ENCODE peak calls at places on chromosomes 2 and 18, in six cellular contexts. J is body of pancreas, B is breast epithelium, M is IMR-90, O is NB4, I is HCT116. U is an unnamed sample.

GRCh38 chr2:234164499-234165409 is 114.3 kb downstream of the SPP2 start:
- DNase-seq in J (no peak), B (no peak), M (no peak), O (no peak), I (no peak), U (no peak)

GRCh38 chr2:179239194-179239593 is 25.4 kb downstream of the SESTD1 start:
- DNase-seq in J (no peak), B (no peak), M (peak; percentile 28), O (no peak), I (peak; percentile 69), U (no peak)

GRCh38 chr18:59419386-59419785 is 60.3 kb upstream of the LMAN1 start:
- DNase-seq in J (no peak), B (no peak), M (peak; percentile 71), O (no peak), I (no peak), U (no peak)

GRCh38 chr2:241933175-241933911 is 63.8 kb downstream of the RTP5 start:
- DNase-seq in J (peak; percentile 37), B (peak; percentile 36), M (no peak), O (no peak), I (no peak), U (no peak)

GRCh38 chr2:239246723-239247122 is 154.1 kb downstream of the HDAC4 start:
- DNase-seq in J (peak; percentile 80), B (peak; percentile 51), M (no peak), O (no peak), I (peak; percentile 62), U (no peak)

GRCh38 chr2:234451852-234452625 is 44.8 kb downstream of the ARL4C start:
- DNase-seq in J (no peak), B (no peak), M (peak; percentile 98), O (no peak), I (no peak), U (no peak)

GRCh38 chr18:79680891-79681339 is 1.3 kb downstream of the CTDP1 start:
- DNase-seq in J (no peak), B (no peak), M (no peak), O (peak; percentile 13), I (no peak), U (no peak)

GRCh38 chr2:207467716-207468347 is 61.9 kb upstream of the CREB1 start:
- DNase-seq in J (no peak), B (no peak), M (peak; percentile 91), O (no peak), I (no peak), U (no peak)

GRCh38 chr2:239731422-239731821 is 293.7 kb downstream of the NDUFA10 start:
- DNase-seq in J (no peak), B (no peak), M (no peak), O (no peak), I (no peak), U (no peak)

GRCh38 chr2:40786636-40787035 is 334.7 kb upstream of the SLC8A1 start:
- DNase-seq in J (no peak), B (no peak), M (no peak), O (no peak), I (no peak), U (no peak)

GRCh38 chr18:21112140-21112473 is 494 bp upstream of the ROCK1 start:
- DNase-seq in J (no peak), B (no peak), M (no peak), O (no peak), I (no peak), U (no peak)

GRCh38 chr18:66616523-66616983 is 12.7 kb upstream of the CDH19 start:
- DNase-seq in J (no peak), B (no peak), M (no peak), O (peak; percentile 37), I (no peak), U (peak; percentile 11)

GRCh38 chr2:96163768-96164429 is 18.7 kb upstream of the DUSP2 start:
- DNase-seq in J (peak; percentile 21), B (no peak), M (no peak), O (peak; percentile 46), I (no peak), U (no peak)

GRCh38 chr18:37361223-37362157 is 204.1 kb downstream of the CELF4 start:
- DNase-seq in J (no peak), B (no peak), M (no peak), O (no peak), I (no peak), U (no peak)

GRCh38 chr2:179837408-179837807 is 24.0 kb downstream of the ZNF385B start:
- DNase-seq in J (no peak), B (no peak), M (peak; percentile 46), O (peak; percentile 12), I (no peak), U (no peak)

DNA sequence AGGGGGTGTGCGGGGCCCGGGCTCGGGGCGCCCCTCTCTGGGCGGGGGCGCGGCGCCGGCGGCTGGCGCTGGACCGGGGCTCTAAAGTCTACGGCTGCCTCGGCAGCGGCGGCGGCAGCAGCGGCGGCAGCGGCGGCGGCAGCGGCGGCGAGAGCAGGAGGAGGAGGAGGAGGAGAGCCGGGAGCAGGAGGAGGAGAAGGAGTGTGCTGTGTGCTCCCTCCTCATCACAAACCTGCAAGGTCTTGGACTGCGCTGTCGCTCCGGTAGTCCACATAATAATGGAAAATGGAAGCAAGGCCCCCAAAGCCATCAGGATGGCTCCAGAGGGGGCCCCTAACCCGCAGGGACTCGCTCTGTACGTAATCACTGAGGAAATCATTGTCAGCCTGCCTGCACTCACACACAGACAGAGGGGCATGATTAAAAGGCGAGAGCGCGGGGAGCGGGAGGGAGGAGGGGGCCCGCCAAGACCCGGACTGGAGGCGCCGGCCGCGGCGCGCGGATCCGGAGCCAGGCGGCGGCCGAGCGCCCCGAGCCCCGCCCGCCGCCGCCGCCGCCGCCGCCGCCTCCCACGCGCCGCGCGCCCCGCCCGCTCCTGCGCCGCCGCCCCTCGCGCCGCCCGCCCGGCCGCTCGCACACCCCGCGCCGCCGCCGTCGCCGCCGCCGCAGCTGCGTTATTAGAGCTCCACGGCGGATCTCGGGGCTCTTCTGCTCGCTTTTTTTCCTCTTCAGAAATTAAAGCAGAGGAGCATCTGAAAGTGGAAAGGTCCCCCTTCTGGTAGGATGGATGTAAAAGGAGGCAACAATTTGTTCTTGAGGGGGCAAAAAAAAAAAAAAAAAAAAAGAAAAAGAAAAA is at the start of gene ZNF521:
- DNase-seq in J (peak; percentile 76), B (peak; percentile 72), M (peak; percentile 92), O (peak; percentile 72), I (peak; percentile 18), U (peak; percentile 91)
- TF ChIP-seq POLR2A in J (peak; percentile 28), B (peak; percentile 41), M (peak; percentile 59), O (no peak), I (no peak), U (no peak)

GRCh38 chr2:70090706-70091334 is 3.5 kb downstream of the PCBP1 start:
- DNase-seq in J (no peak), B (no peak), M (no peak), O (no peak), I (no peak), U (no peak)

GRCh38 chr2:70089946-70090523 is 2.8 kb downstream of the PCBP1 start:
- DNase-seq in J (no peak), B (no peak), M (no peak), O (peak; percentile 70), I (no peak), U (no peak)

GRCh38 chr2:70087703-70088507 is 628 bp downstream of the PCBP1 start:
- DNase-seq in J (peak; percentile 72), B (peak; percentile 70), M (peak; percentile 58), O (peak; percentile 78), I (no peak), U (peak; percentile 91)

GRCh38 chr2:70088508-70089219 is 1.4 kb downstream of the PCBP1 start:
- DNase-seq in J (no peak), B (no peak), M (peak; percentile 6), O (no peak), I (no peak), U (no peak)

GRCh38 chr2:70089220-70089945 is 2.1 kb downstream of the PCBP1 start:
- DNase-seq in J (peak; percentile 38), B (no peak), M (no peak), O (peak; percentile 58), I (no peak), U (peak; percentile 36)
- TF ChIP-seq POLR2A in J (peak; percentile 26), B (no peak), M (peak; percentile 32), O (peak; percentile 3), I (peak; percentile 42), U (no peak)

DNA sequence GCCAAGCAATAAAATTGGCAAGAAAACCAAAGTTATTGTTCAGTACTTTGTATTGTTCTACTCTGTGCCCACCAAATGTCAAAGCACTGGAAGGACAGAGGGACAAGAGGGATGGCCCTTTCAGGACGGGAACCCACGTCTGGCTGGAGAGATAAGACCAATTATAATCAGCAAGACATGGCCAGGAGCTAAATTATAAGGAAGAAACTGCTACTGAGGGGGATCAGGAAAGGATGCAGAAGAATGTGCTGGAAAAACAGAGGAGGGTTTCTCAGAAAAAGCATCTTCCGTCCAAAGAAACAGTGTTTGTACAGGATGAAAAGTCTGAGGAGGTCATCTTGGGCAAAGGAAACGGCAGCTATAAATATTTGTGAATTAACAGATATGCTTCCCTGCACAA is 46.4 kb upstream of the NARS1 start:
- DNase-seq in J (no peak), B (no peak), M (no peak), O (peak; percentile 21), I (no peak), U (peak; percentile 88)
- TF ChIP-seq POLR2A in J (no peak), B (no peak), M (no peak), O (no peak), I (no peak), U (no peak)

GRCh38 chr2:181892795-181893435 is 1.4 kb downstream of the ITPRID2 start:
- DNase-seq in J (no peak), B (no peak), M (peak; percentile 58), O (no peak), I (peak; percentile 38), U (no peak)

GRCh38 chr2:181891258-181891965 is at the start of gene ITPRID2:
- DNase-seq in J (peak; percentile 94), B (peak; percentile 78), M (peak; percentile 89), O (peak; percentile 95), I (peak; percentile 74), U (peak; percentile 88)

GRCh38 chr2:181894381-181894780 is 2.9 kb downstream of the ITPRID2 start:
- DNase-seq in J (no peak), B (no peak), M (no peak), O (no peak), I (no peak), U (no peak)

GRCh38 chr2:181895788-181896187 is 4.3 kb downstream of the ITPRID2 start:
- DNase-seq in J (no peak), B (no peak), M (no peak), O (no peak), I (no peak), U (no peak)

DNA sequence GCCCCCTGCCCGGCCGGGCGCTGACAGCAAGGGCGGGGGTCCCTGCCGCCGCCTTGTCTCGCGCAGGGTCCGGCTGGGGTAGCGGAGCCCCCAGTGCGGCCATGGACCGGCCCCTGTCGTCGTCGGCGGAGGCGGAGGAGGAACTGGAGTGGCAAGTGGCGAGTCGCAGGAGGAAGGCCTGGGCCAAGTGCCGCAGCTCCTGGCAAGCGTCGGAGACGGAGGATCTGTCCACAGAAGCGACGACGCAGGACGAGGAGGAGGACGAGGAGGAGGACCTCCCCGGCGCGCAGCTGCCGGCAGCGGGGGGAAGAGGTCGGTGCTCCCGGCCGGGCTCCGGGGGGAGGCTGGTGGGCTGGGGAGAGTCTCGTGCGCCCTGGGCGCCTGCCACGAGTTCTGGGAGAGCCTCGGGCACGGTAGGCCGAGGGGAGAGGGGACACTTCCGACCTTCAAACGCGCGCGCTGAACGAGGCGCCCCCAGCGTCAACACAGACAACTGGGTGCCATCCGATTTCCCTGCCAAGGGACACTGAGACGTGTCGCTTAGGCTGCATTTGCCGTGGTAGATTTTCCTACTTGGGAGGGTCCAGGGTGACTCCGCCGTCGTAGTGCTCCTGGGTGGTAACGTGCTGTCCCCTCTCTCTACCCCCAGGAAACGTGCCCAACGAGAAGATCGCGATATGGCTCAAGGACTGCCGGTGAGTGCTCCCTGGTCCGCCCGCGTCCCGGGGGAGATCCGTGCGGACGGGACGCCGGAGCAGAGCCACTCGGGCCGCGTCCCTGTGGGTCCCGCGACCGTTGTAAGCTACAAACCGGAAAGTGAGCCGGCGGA is 650 bp downstream of the ITPRID2 start:
- DNase-seq in J (peak; percentile 70), B (peak; percentile 66), M (peak; percentile 55), O (peak; percentile 88), I (peak; percentile 69), U (peak; percentile 86)
- TF ChIP-seq POLR2A in J (peak; percentile 74), B (peak; percentile 13), M (no peak), O (peak; percentile 36), I (no peak), U (peak; percentile 57)